ENCODE peak calls at places on chromosomes 13 and 19, in six cellular contexts. Y, O, H, C, P and U are unnamed samples.

GRCh38 chr19:57165846-57166245 is 1.4 kb downstream of the DUXA start:
- DNase-seq in Y (no peak), H (no peak), P (no peak), C (no peak), O (no peak), U (no peak)

GRCh38 chr13:44653261-44653660 is 77.1 kb upstream of the TSC22D1 start:
- DNase-seq in Y (peak), P (no peak), H (no peak), O (no peak), C (no peak), U (peak)

GRCh38 chr19:54035215-54036178 is 28.2 kb downstream of the VSTM1 start:
- DNase-seq in O (no peak), H (no peak), C (no peak), Y (peak), P (no peak), U (peak)

GRCh38 chr13:113974304-113975281 is 717 bp upstream of the C13orf46 start:
- DNase-seq in H (peak), Y (no peak), O (no peak), P (no peak), C (peak), U (no peak)

GRCh38 chr13:59047546-59047945 is 1116.2 kb downstream of the DIAPH3 start:
- DNase-seq in Y (no peak), H (no peak), O (no peak), C (no peak), P (no peak), U (no peak)

GRCh38 chr13:26628706-26629105 is 71.2 kb downstream of the WASF3 start:
- DNase-seq in C (no peak), P (no peak), H (no peak), Y (peak), O (no peak), U (peak)

GRCh38 chr13:79273045-79273444 is 133.0 kb downstream of the RBM26 start:
- DNase-seq in P (no peak), H (no peak), Y (no peak), O (no peak), C (no peak), U (no peak)

GRCh38 chr19:4058696-4059492 is 7.8 kb downstream of the ZBTB7A start:
- DNase-seq in P (no peak), Y (no peak), C (peak), H (no peak), O (no peak), U (no peak)

GRCh38 chr19:38307076-38307475 is 3.0 kb downstream of the C19orf33 start:
- DNase-seq in O (no peak), P (no peak), Y (no peak), H (no peak), C (no peak), U (no peak)

GRCh38 chr19:38303517-38304351 is at the start of gene C19orf33:
- DNase-seq in O (no peak), Y (no peak), H (peak), C (peak), P (no peak), U (no peak)

GRCh38 chr19:38304352-38304865 is 358 bp downstream of the C19orf33 start:
- DNase-seq in C (no peak), O (no peak), Y (no peak), H (no peak), P (no peak), U (no peak)

GRCh38 chr19:38306236-38306635 is 2.2 kb downstream of the C19orf33 start:
- DNase-seq in H (no peak), C (no peak), Y (no peak), O (no peak), P (no peak), U (no peak)

DNA sequence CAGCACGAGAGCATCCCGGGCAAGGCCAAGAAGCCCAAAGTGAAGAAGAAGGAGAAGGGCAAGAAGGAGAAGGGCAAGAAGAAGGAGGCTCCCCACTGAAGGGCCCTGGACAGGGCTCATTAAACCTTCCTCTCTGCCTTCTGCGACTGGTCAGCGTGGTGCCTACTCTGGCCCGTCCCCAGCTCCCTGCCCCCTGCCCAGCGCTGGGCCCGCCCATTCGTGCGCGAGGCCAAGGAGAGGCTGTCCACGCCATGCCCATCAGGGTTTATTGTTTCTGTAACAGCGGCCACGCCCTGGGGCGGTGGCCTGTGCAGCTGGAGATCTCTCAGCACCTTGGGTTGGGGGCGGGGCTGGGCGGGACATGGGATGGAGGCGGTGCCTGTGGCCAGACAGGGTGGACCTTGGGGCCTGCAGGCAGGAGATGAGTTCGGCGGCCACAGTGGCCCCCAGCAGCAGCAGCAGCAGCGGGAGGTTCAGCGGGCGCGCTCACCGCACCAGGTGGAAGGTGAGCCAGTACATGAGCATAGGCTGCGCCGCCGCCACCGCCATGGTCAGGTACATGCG is 897 bp downstream of the C19orf33 start:
- DNase-seq in O (no peak), C (peak), P (no peak), Y (no peak), H (peak), U (no peak)
- TF ChIP-seq CTCF in O (no peak), C (no peak), P (no peak), Y (no peak), H (no peak), U (no peak)

GRCh38 chr19:15280915-15281683 is 48.9 kb upstream of the EPHX3 start:
- DNase-seq in C (peak), Y (peak), O (peak), P (no peak), H (peak), U (peak)
- H3K4me3 ChIP-seq in C (no peak), Y (no peak), O (no peak), P (no peak), H (peak), U (peak)

DNA sequence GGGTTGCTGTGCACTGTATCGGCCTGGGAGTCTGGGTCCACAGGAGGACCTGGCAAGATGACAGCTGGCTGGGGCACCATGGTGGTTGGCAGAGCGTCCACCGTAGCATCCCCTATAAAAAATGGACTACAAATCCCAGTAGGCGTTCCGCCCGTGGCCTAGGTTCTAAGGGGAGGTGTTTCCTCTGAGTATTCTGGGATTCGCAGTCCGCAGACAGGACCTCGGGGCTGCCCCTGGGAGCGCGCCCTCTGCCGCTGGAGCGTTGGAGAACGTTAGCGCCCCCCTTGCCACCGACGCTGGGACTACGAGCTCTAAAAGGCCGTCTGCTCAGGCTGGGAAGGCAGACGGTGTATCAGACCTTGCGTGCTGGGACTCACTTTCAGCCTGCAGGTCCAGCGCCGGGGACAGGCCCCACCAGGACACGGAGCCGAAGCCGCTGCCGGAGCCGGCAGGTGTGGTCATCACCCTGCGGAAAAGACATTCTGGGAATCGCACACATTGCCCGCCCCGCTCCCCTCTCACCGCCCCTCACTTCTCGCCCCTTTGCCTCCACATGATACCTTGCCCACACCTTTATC is 372 bp downstream of the DNAAF3 start:
- DNase-seq in C (peak), O (peak), H (peak), P (peak), Y (peak), U (peak)
- TF ChIP-seq CTCF in C (peak), O (peak), H (peak), P (peak), Y (peak), U (peak)

DNA sequence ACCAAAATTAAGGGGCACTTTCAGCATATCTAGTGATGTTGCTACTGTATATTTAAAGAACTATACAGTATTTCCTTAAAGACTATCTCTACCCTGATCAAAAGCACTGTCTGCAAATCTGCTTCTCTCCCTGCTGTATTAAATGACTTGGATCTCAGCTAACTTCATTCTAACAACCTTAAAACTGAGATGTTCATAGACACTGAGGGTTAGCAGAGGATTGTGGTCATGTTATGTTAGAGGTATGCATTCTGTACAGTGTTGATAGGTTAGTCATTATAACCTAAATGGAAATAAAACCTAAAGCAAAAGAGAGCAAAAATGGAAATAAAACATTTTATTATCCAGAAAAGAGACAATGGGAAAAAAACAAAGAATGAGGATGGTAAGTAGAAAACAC is 9.9 kb downstream of the GPR183 start:
- DNase-seq in H (no peak), C (no peak), Y (peak), O (no peak), P (no peak), U (no peak)
- H3K4me3 ChIP-seq in H (no peak), C (no peak), Y (no peak), O (no peak), P (no peak), U (no peak)

DNA sequence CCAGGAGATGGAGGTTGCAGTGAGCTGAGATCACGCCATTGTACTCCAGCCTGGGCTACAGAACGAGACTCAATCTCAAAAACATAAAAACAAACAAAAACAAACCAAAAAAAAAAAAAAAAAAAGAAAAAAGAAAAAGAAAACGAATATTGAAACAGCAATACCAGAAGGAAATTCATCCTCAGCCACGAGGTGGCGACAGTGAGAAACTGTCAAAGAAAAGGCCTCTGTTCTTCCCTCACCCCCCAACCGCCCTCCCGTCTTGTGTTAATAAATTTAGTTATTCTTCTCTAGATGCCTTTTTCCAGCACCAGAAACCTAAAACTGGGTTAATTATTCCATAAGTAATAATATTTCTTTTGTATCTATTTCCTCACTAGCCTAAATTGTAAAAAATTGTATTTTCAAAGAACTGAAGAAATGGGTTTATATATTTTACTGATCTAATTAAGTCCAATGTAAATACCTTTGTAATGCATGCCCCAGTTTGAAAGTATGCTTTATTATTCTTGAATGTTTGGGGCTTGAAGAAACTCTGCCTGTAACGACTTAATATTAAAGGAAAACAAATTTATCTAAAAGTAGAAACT is 38.6 kb downstream of the LIG4 start:
- DNase-seq in H (no peak), Y (peak), P (no peak), O (peak), C (no peak), U (peak)
- TF ChIP-seq CTCF in H (peak), Y (peak), P (peak), O (no peak), C (no peak), U (peak)

DNA sequence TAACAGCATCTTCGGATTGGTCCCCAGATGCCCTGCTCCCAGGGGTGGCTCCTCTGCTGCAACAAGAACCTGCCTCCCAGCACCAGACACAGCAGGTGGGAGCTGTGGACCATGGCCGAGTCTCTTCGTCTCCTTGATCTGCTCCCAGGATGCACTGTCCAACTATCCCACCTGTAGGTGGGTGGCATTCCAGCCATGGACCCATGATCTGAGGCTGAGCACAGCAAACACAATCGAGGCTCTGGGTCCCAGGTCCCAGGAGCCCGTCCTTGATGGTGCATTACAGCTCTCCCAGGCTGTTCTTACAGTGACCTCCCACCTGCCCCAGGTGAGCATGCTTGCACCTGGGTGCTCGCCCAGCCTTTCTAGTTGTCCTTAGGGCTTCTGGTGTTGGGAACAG is 1.6 kb downstream of the ZNF837 start:
- DNase-seq in H (no peak), P (no peak), Y (no peak), C (peak), O (no peak), U (no peak)
- H3K4me3 ChIP-seq in H (no peak), P (no peak), Y (no peak), C (no peak), O (no peak), U (no peak)

GRCh38 chr13:93118081-93118615 is 108.5 kb upstream of the GPC6 start:
- DNase-seq in C (no peak), O (no peak), Y (no peak), P (no peak), H (no peak), U (no peak)
- TF ChIP-seq CTCF in C (no peak), O (no peak), Y (no peak), P (no peak), H (no peak), U (no peak)